ENCODE peak calls at places on chromosomes 11 and 22, in nine cellular contexts. One of them, this sample, is unnamed.

GRCh38 chr11:2467695-2468055 is 22.9 kb downstream of the KCNQ1 start:
- DNase-seq in coronary artery: peak
- DNase-seq in nucleus accumbens: no peak
- DNase-seq in activated CD4-positive, alpha-beta T cell treated with anti-CD3 and anti-CD28 coated beads, Interleukin-2, amount 50 U/mL, for 4 hours: no peak
- DNase-seq in stimulated activated CD4-positive, alpha-beta T cell treated with anti-CD3 and anti-CD28 coated beads, Interleukin-12 subunit alpha, Interleukin-12 subunit beta, amount 100 ng/mL, for 24 hours: no peak
- DNase-seq in astrocyte of the spinal cord: no peak
- DNase-seq in RPMI7951: no peak
- DNase-seq in WTC11: no peak
- DNase-seq in fibroblast of the aortic adventitia: no peak
- DNase-seq in this sample: no peak

GRCh38 chr11:72471005-72471898 is 36.9 kb upstream of the CLPB start:
- DNase-seq in stimulated activated CD4-positive, alpha-beta T cell treated with anti-CD3 and anti-CD28 coated beads, Interleukin-12 subunit alpha, Interleukin-12 subunit beta, amount 100 ng/mL, for 24 hours: peak
- DNase-seq in WTC11: peak
- DNase-seq in RPMI7951: peak
- DNase-seq in fibroblast of the aortic adventitia: peak
- DNase-seq in coronary artery: no peak
- DNase-seq in astrocyte of the spinal cord: peak
- DNase-seq in nucleus accumbens: peak
- DNase-seq in activated CD4-positive, alpha-beta T cell treated with anti-CD3 and anti-CD28 coated beads, Interleukin-2, amount 50 U/mL, for 4 hours: peak
- DNase-seq in this sample: peak

GRCh38 chr11:587978-588380 is 11.7 kb downstream of the PHRF1 start:
- DNase-seq in astrocyte of the spinal cord: peak
- DNase-seq in fibroblast of the aortic adventitia: peak
- DNase-seq in coronary artery: no peak
- DNase-seq in nucleus accumbens: no peak
- DNase-seq in stimulated activated CD4-positive, alpha-beta T cell treated with anti-CD3 and anti-CD28 coated beads, Interleukin-12 subunit alpha, Interleukin-12 subunit beta, amount 100 ng/mL, for 24 hours: peak
- DNase-seq in activated CD4-positive, alpha-beta T cell treated with anti-CD3 and anti-CD28 coated beads, Interleukin-2, amount 50 U/mL, for 4 hours: peak
- DNase-seq in WTC11: no peak
- DNase-seq in RPMI7951: peak
- DNase-seq in this sample: no peak

GRCh38 chr22:27692243-27692642 is 109.3 kb downstream of the MN1 start:
- DNase-seq in astrocyte of the spinal cord: no peak
- DNase-seq in activated CD4-positive, alpha-beta T cell treated with anti-CD3 and anti-CD28 coated beads, Interleukin-2, amount 50 U/mL, for 4 hours: no peak
- DNase-seq in WTC11: no peak
- DNase-seq in coronary artery: no peak
- DNase-seq in stimulated activated CD4-positive, alpha-beta T cell treated with anti-CD3 and anti-CD28 coated beads, Interleukin-12 subunit alpha, Interleukin-12 subunit beta, amount 100 ng/mL, for 24 hours: no peak
- DNase-seq in RPMI7951: no peak
- DNase-seq in nucleus accumbens: no peak
- DNase-seq in fibroblast of the aortic adventitia: peak
- DNase-seq in this sample: no peak

GRCh38 chr11:110362916-110363574 is 66.6 kb upstream of the RDX start:
- DNase-seq in stimulated activated CD4-positive, alpha-beta T cell treated with anti-CD3 and anti-CD28 coated beads, Interleukin-12 subunit alpha, Interleukin-12 subunit beta, amount 100 ng/mL, for 24 hours: no peak
- DNase-seq in coronary artery: no peak
- DNase-seq in astrocyte of the spinal cord: no peak
- DNase-seq in fibroblast of the aortic adventitia: no peak
- DNase-seq in nucleus accumbens: peak
- DNase-seq in WTC11: peak
- DNase-seq in RPMI7951: peak
- DNase-seq in activated CD4-positive, alpha-beta T cell treated with anti-CD3 and anti-CD28 coated beads, Interleukin-2, amount 50 U/mL, for 4 hours: no peak
- DNase-seq in this sample: peak

GRCh38 chr11:27390959-27391326 is 27.9 kb upstream of the CCDC34 start:
- DNase-seq in nucleus accumbens: no peak
- DNase-seq in WTC11: no peak
- DNase-seq in RPMI7951: peak
- DNase-seq in fibroblast of the aortic adventitia: peak
- DNase-seq in activated CD4-positive, alpha-beta T cell treated with anti-CD3 and anti-CD28 coated beads, Interleukin-2, amount 50 U/mL, for 4 hours: no peak
- DNase-seq in stimulated activated CD4-positive, alpha-beta T cell treated with anti-CD3 and anti-CD28 coated beads, Interleukin-12 subunit alpha, Interleukin-12 subunit beta, amount 100 ng/mL, for 24 hours: no peak
- DNase-seq in astrocyte of the spinal cord: peak
- DNase-seq in coronary artery: no peak
- DNase-seq in this sample: no peak

GRCh38 chr11:1546536-1547466 is 25.3 kb downstream of the DUSP8 start:
- DNase-seq in nucleus accumbens: peak
- DNase-seq in coronary artery: no peak
- DNase-seq in stimulated activated CD4-positive, alpha-beta T cell treated with anti-CD3 and anti-CD28 coated beads, Interleukin-12 subunit alpha, Interleukin-12 subunit beta, amount 100 ng/mL, for 24 hours: peak
- DNase-seq in fibroblast of the aortic adventitia: no peak
- DNase-seq in astrocyte of the spinal cord: no peak
- DNase-seq in WTC11: peak
- DNase-seq in RPMI7951: no peak
- DNase-seq in activated CD4-positive, alpha-beta T cell treated with anti-CD3 and anti-CD28 coated beads, Interleukin-2, amount 50 U/mL, for 4 hours: peak
- DNase-seq in this sample: peak

GRCh38 chr22:29205598-29206371 is at the start of gene EMID1:
- DNase-seq in WTC11: peak
- DNase-seq in RPMI7951: no peak
- DNase-seq in nucleus accumbens: no peak
- DNase-seq in astrocyte of the spinal cord: no peak
- DNase-seq in activated CD4-positive, alpha-beta T cell treated with anti-CD3 and anti-CD28 coated beads, Interleukin-2, amount 50 U/mL, for 4 hours: no peak
- DNase-seq in stimulated activated CD4-positive, alpha-beta T cell treated with anti-CD3 and anti-CD28 coated beads, Interleukin-12 subunit alpha, Interleukin-12 subunit beta, amount 100 ng/mL, for 24 hours: no peak
- DNase-seq in fibroblast of the aortic adventitia: no peak
- DNase-seq in coronary artery: no peak
- DNase-seq in this sample: peak

GRCh38 chr22:50274311-50274710 is 4.1 kb upstream of the MAPK11 start:
- DNase-seq in astrocyte of the spinal cord: peak
- DNase-seq in nucleus accumbens: peak
- DNase-seq in WTC11: no peak
- DNase-seq in fibroblast of the aortic adventitia: peak
- DNase-seq in stimulated activated CD4-positive, alpha-beta T cell treated with anti-CD3 and anti-CD28 coated beads, Interleukin-12 subunit alpha, Interleukin-12 subunit beta, amount 100 ng/mL, for 24 hours: no peak
- DNase-seq in coronary artery: no peak
- DNase-seq in RPMI7951: peak
- DNase-seq in activated CD4-positive, alpha-beta T cell treated with anti-CD3 and anti-CD28 coated beads, Interleukin-2, amount 50 U/mL, for 4 hours: peak
- DNase-seq in this sample: no peak

GRCh38 chr22:45891021-45891421 is 85.9 kb downstream of the WNT7B start:
- DNase-seq in stimulated activated CD4-positive, alpha-beta T cell treated with anti-CD3 and anti-CD28 coated beads, Interleukin-12 subunit alpha, Interleukin-12 subunit beta, amount 100 ng/mL, for 24 hours: no peak
- DNase-seq in RPMI7951: no peak
- DNase-seq in fibroblast of the aortic adventitia: no peak
- DNase-seq in nucleus accumbens: no peak
- DNase-seq in WTC11: peak
- DNase-seq in coronary artery: no peak
- DNase-seq in activated CD4-positive, alpha-beta T cell treated with anti-CD3 and anti-CD28 coated beads, Interleukin-2, amount 50 U/mL, for 4 hours: no peak
- DNase-seq in astrocyte of the spinal cord: no peak
- DNase-seq in this sample: peak

GRCh38 chr11:75371930-75372876 is 20.7 kb upstream of the ARRB1 start:
- DNase-seq in activated CD4-positive, alpha-beta T cell treated with anti-CD3 and anti-CD28 coated beads, Interleukin-2, amount 50 U/mL, for 4 hours: no peak
- DNase-seq in nucleus accumbens: no peak
- DNase-seq in stimulated activated CD4-positive, alpha-beta T cell treated with anti-CD3 and anti-CD28 coated beads, Interleukin-12 subunit alpha, Interleukin-12 subunit beta, amount 100 ng/mL, for 24 hours: no peak
- DNase-seq in RPMI7951: no peak
- DNase-seq in WTC11: no peak
- DNase-seq in fibroblast of the aortic adventitia: peak
- DNase-seq in coronary artery: no peak
- DNase-seq in astrocyte of the spinal cord: no peak
- DNase-seq in this sample: no peak

GRCh38 chr11:47052576-47052975 is 116.0 kb downstream of the CSTPP1 start:
- DNase-seq in coronary artery: no peak
- DNase-seq in WTC11: no peak
- DNase-seq in nucleus accumbens: no peak
- DNase-seq in RPMI7951: no peak
- DNase-seq in stimulated activated CD4-positive, alpha-beta T cell treated with anti-CD3 and anti-CD28 coated beads, Interleukin-12 subunit alpha, Interleukin-12 subunit beta, amount 100 ng/mL, for 24 hours: no peak
- DNase-seq in astrocyte of the spinal cord: no peak
- DNase-seq in activated CD4-positive, alpha-beta T cell treated with anti-CD3 and anti-CD28 coated beads, Interleukin-2, amount 50 U/mL, for 4 hours: no peak
- DNase-seq in fibroblast of the aortic adventitia: peak
- DNase-seq in this sample: no peak

GRCh38 chr11:69080361-69080973 is 31.7 kb downstream of the TPCN2 start:
- DNase-seq in RPMI7951: peak
- DNase-seq in nucleus accumbens: no peak
- DNase-seq in activated CD4-positive, alpha-beta T cell treated with anti-CD3 and anti-CD28 coated beads, Interleukin-2, amount 50 U/mL, for 4 hours: no peak
- DNase-seq in stimulated activated CD4-positive, alpha-beta T cell treated with anti-CD3 and anti-CD28 coated beads, Interleukin-12 subunit alpha, Interleukin-12 subunit beta, amount 100 ng/mL, for 24 hours: no peak
- DNase-seq in coronary artery: no peak
- DNase-seq in fibroblast of the aortic adventitia: no peak
- DNase-seq in WTC11: no peak
- DNase-seq in astrocyte of the spinal cord: peak
- DNase-seq in this sample: no peak

GRCh38 chr11:30564994-30565393 is 21.2 kb downstream of the MPPED2 start:
- DNase-seq in coronary artery: no peak
- DNase-seq in stimulated activated CD4-positive, alpha-beta T cell treated with anti-CD3 and anti-CD28 coated beads, Interleukin-12 subunit alpha, Interleukin-12 subunit beta, amount 100 ng/mL, for 24 hours: no peak
- DNase-seq in WTC11: no peak
- DNase-seq in activated CD4-positive, alpha-beta T cell treated with anti-CD3 and anti-CD28 coated beads, Interleukin-2, amount 50 U/mL, for 4 hours: no peak
- DNase-seq in astrocyte of the spinal cord: no peak
- DNase-seq in nucleus accumbens: no peak
- DNase-seq in fibroblast of the aortic adventitia: no peak
- DNase-seq in RPMI7951: no peak
- DNase-seq in this sample: no peak

GRCh38 chr11:68173926-68174325 is 39.2 kb downstream of the KMT5B start:
- DNase-seq in WTC11: no peak
- DNase-seq in nucleus accumbens: no peak
- DNase-seq in RPMI7951: no peak
- DNase-seq in stimulated activated CD4-positive, alpha-beta T cell treated with anti-CD3 and anti-CD28 coated beads, Interleukin-12 subunit alpha, Interleukin-12 subunit beta, amount 100 ng/mL, for 24 hours: no peak
- DNase-seq in coronary artery: no peak
- DNase-seq in activated CD4-positive, alpha-beta T cell treated with anti-CD3 and anti-CD28 coated beads, Interleukin-2, amount 50 U/mL, for 4 hours: no peak
- DNase-seq in fibroblast of the aortic adventitia: no peak
- DNase-seq in astrocyte of the spinal cord: no peak
- DNase-seq in this sample: no peak

GRCh38 chr11:62544521-62545436 is 1.8 kb downstream of the AHNAK start:
- DNase-seq in nucleus accumbens: no peak
- DNase-seq in activated CD4-positive, alpha-beta T cell treated with anti-CD3 and anti-CD28 coated beads, Interleukin-2, amount 50 U/mL, for 4 hours: no peak
- DNase-seq in fibroblast of the aortic adventitia: peak
- DNase-seq in coronary artery: no peak
- DNase-seq in astrocyte of the spinal cord: no peak
- DNase-seq in stimulated activated CD4-positive, alpha-beta T cell treated with anti-CD3 and anti-CD28 coated beads, Interleukin-12 subunit alpha, Interleukin-12 subunit beta, amount 100 ng/mL, for 24 hours: no peak
- DNase-seq in RPMI7951: no peak
- DNase-seq in WTC11: no peak
- DNase-seq in this sample: peak